ENCODE peak calls at places on chromosomes 1 and 21, in seven cellular contexts. F, D, O, N, W, K and A are unnamed samples.

GRCh38 chr1:56577859-56578663 is 1.3 kb downstream of the PLPP3 start:
- DNase-seq in F (peak), D (peak), O (peak), N (peak), W (peak), K (peak), A (peak)

GRCh38 chr1:30777906-30778155 is 20.3 kb upstream of the LAPTM5 start:
- DNase-seq in F (no peak), D (no peak), O (no peak), N (no peak), W (no peak), K (no peak), A (no peak)

GRCh38 chr1:47533176-47534039 is 95.6 kb downstream of the FOXD2 start:
- DNase-seq in F (peak), D (peak), O (no peak), N (no peak), W (peak), K (no peak), A (peak)

GRCh38 chr1:226002667-226003501 is 3.7 kb upstream of the SDE2 start:
- DNase-seq in F (peak), D (peak), O (no peak), N (no peak), W (peak), K (peak), A (no peak)

GRCh38 chr1:52738148-52738547 is 11.9 kb downstream of the ZYG11B start:
- DNase-seq in F (no peak), D (no peak), O (no peak), N (no peak), W (no peak), K (no peak), A (no peak)

GRCh38 chr1:225694151-225694603 is 41.3 kb upstream of the ENAH start:
- DNase-seq in F (no peak), D (no peak), O (no peak), N (no peak), W (peak), K (no peak), A (no peak)

GRCh38 chr1:41925712-41926111 is 7.0 kb upstream of the HIVEP3 start:
- DNase-seq in F (no peak), D (no peak), O (no peak), N (no peak), W (no peak), K (no peak), A (no peak)

GRCh38 chr1:27349784-27350672 is 8.2 kb downstream of the SYTL1 start:
- DNase-seq in F (peak), D (peak), O (no peak), N (peak), W (peak), K (no peak), A (peak)

GRCh38 chr1:54606096-54606989 is 17.0 kb downstream of the FAM151A start:
- DNase-seq in F (no peak), D (no peak), O (no peak), N (peak), W (no peak), K (no peak), A (no peak)

GRCh38 chr21:42062543-42063022 is 8.5 kb upstream of the UMODL1 start:
- DNase-seq in F (no peak), D (no peak), O (peak), N (peak), W (no peak), K (peak), A (peak)

GRCh38 chr21:19237603-19238002 is 834.0 kb upstream of the TMPRSS15 start:
- DNase-seq in F (no peak), D (no peak), O (no peak), N (no peak), W (no peak), K (no peak), A (no peak)

GRCh38 chr21:27043377-27043776 is 76.5 kb upstream of the ADAMTS5 start:
- DNase-seq in F (no peak), D (no peak), O (no peak), N (no peak), W (no peak), K (no peak), A (no peak)

GRCh38 chr1:204507317-204508105 is 8.7 kb upstream of the MDM4 start:
- DNase-seq in F (peak), D (peak), O (peak), N (no peak), W (peak), K (no peak), A (peak)

GRCh38 chr1:77416692-77417450 is 135.1 kb downstream of the AK5 start:
- DNase-seq in F (no peak), D (no peak), O (peak), N (no peak), W (no peak), K (no peak), A (no peak)

GRCh38 chr1:152866321-152866720 is 6.5 kb downstream of the LCE7A start:
- DNase-seq in F (no peak), D (no peak), O (no peak), N (no peak), W (no peak), K (no peak), A (no peak)

GRCh38 chr1:195604287-195604686 is 1004.0 kb downstream of the KCNT2 start:
- DNase-seq in F (peak), D (no peak), O (no peak), N (no peak), W (no peak), K (no peak), A (no peak)

GRCh38 chr1:180560200-180560867 is 1.6 kb downstream of the OVAAL start:
- DNase-seq in F (no peak), D (no peak), O (no peak), N (peak), W (no peak), K (no peak), A (no peak)

GRCh38 chr1:229537894-229538293 is 20.6 kb downstream of the ABCB10 start:
- DNase-seq in F (no peak), D (no peak), O (no peak), N (no peak), W (no peak), K (no peak), A (no peak)

GRCh38 chr21:45975017-45975595 is 6.5 kb upstream of the COL6A1 start:
- DNase-seq in F (no peak), D (no peak), O (no peak), N (peak), W (no peak), K (no peak), A (no peak)

GRCh38 chr21:38990424-38990794 is 184.7 kb downstream of the ETS2 start:
- DNase-seq in F (no peak), D (no peak), O (no peak), N (no peak), W (no peak), K (no peak), A (no peak)

GRCh38 chr1:52368383-52369172 is 2.6 kb upstream of the CC2D1B start:
- DNase-seq in F (peak), D (peak), O (no peak), N (peak), W (peak), K (peak), A (peak)

GRCh38 chr1:24955161-24955560 is 25.1 kb upstream of the RUNX3 start:
- DNase-seq in F (peak), D (peak), O (no peak), N (peak), W (no peak), K (peak), A (no peak)

GRCh38 chr1:248695451-248696132 is 7.0 kb downstream of the OR14I1 start:
- DNase-seq in F (no peak), D (no peak), O (no peak), N (no peak), W (no peak), K (no peak), A (no peak)

GRCh38 chr1:15760520-15761211 is 2.1 kb downstream of the FBLIM1 start:
- DNase-seq in F (peak), D (peak), O (no peak), N (no peak), W (no peak), K (no peak), A (no peak)

GRCh38 chr1:193417420-193417819 is 231.0 kb upstream of the B3GALT2 start:
- DNase-seq in F (no peak), D (peak), O (no peak), N (no peak), W (no peak), K (no peak), A (no peak)

GRCh38 chr1:119253366-119253765 is 112.9 kb upstream of the WARS2 start:
- DNase-seq in F (no peak), D (no peak), O (no peak), N (no peak), W (no peak), K (no peak), A (no peak)

GRCh38 chr1:6011161-6011945 is 19.1 kb upstream of the NPHP4 start:
- DNase-seq in F (no peak), D (no peak), O (no peak), N (no peak), W (no peak), K (no peak), A (no peak)

GRCh38 chr1:246724725-246725095 is 501 bp downstream of the SCCPDH start:
- DNase-seq in F (peak), D (peak), O (no peak), N (no peak), W (peak), K (no peak), A (peak)

GRCh38 chr1:179021873-179022272 is 3.8 kb upstream of the FAM20B start:
- DNase-seq in F (no peak), D (no peak), O (no peak), N (no peak), W (peak), K (no peak), A (no peak)

GRCh38 chr1:197659175-197659574 is 116.1 kb downstream of the DENND1B start:
- DNase-seq in F (no peak), D (no peak), O (no peak), N (no peak), W (no peak), K (no peak), A (peak)

GRCh38 chr1:43383449-43383848 is 6.2 kb downstream of the MED8 start:
- DNase-seq in F (no peak), D (no peak), O (no peak), N (no peak), W (no peak), K (no peak), A (no peak)

GRCh38 chr1:65170511-65171142 is 22.6 kb downstream of the AK4 start:
- DNase-seq in F (no peak), D (no peak), O (no peak), N (no peak), W (no peak), K (no peak), A (no peak)

GRCh38 chr1:36091698-36092097 is 3.0 kb downstream of the ADPRS start:
- DNase-seq in F (no peak), D (no peak), O (no peak), N (no peak), W (no peak), K (no peak), A (no peak)

GRCh38 chr1:42164551-42165420 is at the start of gene GUCA2A:
- DNase-seq in F (no peak), D (no peak), O (no peak), N (peak), W (no peak), K (no peak), A (no peak)

GRCh38 chr1:29743264-29743663 is 506.9 kb downstream of the PTPRU start:
- DNase-seq in F (no peak), D (no peak), O (no peak), N (peak), W (no peak), K (no peak), A (no peak)